ENCODE peak calls at places on chromosomes 13 and 19, in eight cellular contexts. One of them, this sample, is unnamed.

GRCh38 chr13:49995535-49996165 is 1.2 kb upstream of the TRIM13 start:
- DNase-seq in aorta: no peak
- DNase-seq in HT1080: no peak
- DNase-seq in epithelial cell of prostate: no peak
- DNase-seq in NCI-H510A treated with DMSO at 0.1 percent for 48 hours: no peak
- DNase-seq in SW 1271: no peak
- DNase-seq in stimulated activated CD8-positive, alpha-beta memory T cell treated with anti-CD3 and anti-CD28 coated beads, Interleukin-7, amount 100 ng/mL, for 48 hours: no peak
- DNase-seq in RPMI7951: no peak
- DNase-seq in this sample: no peak

GRCh38 chr13:74644239-74644638 is 510.0 kb upstream of the KLF12 start:
- DNase-seq in aorta: no peak
- DNase-seq in HT1080: peak
- DNase-seq in epithelial cell of prostate: no peak
- DNase-seq in NCI-H510A treated with DMSO at 0.1 percent for 48 hours: no peak
- DNase-seq in SW 1271: no peak
- DNase-seq in stimulated activated CD8-positive, alpha-beta memory T cell treated with anti-CD3 and anti-CD28 coated beads, Interleukin-7, amount 100 ng/mL, for 48 hours: no peak
- DNase-seq in RPMI7951: no peak
- DNase-seq in this sample: no peak

GRCh38 chr19:57559404-57560025 is at the start of gene ZNF550:
- DNase-seq in aorta: peak
- DNase-seq in HT1080: peak
- DNase-seq in epithelial cell of prostate: peak
- DNase-seq in NCI-H510A treated with DMSO at 0.1 percent for 48 hours: peak
- DNase-seq in SW 1271: peak
- DNase-seq in stimulated activated CD8-positive, alpha-beta memory T cell treated with anti-CD3 and anti-CD28 coated beads, Interleukin-7, amount 100 ng/mL, for 48 hours: peak
- DNase-seq in RPMI7951: peak
- DNase-seq in this sample: peak

GRCh38 chr19:12983091-12983490 is 12.2 kb upstream of the NFIX start:
- DNase-seq in aorta: no peak
- DNase-seq in HT1080: no peak
- DNase-seq in epithelial cell of prostate: no peak
- DNase-seq in NCI-H510A treated with DMSO at 0.1 percent for 48 hours: no peak
- DNase-seq in SW 1271: no peak
- DNase-seq in stimulated activated CD8-positive, alpha-beta memory T cell treated with anti-CD3 and anti-CD28 coated beads, Interleukin-7, amount 100 ng/mL, for 48 hours: no peak
- DNase-seq in RPMI7951: no peak
- DNase-seq in this sample: no peak

GRCh38 chr19:10251792-10252694 is at the start of gene MRPL4:
- DNase-seq in aorta: peak
- DNase-seq in HT1080: peak
- DNase-seq in epithelial cell of prostate: peak
- DNase-seq in NCI-H510A treated with DMSO at 0.1 percent for 48 hours: peak
- DNase-seq in SW 1271: peak
- DNase-seq in stimulated activated CD8-positive, alpha-beta memory T cell treated with anti-CD3 and anti-CD28 coated beads, Interleukin-7, amount 100 ng/mL, for 48 hours: peak
- DNase-seq in RPMI7951: peak
- DNase-seq in this sample: peak

GRCh38 chr19:5542665-5543064 is 25.1 kb downstream of the TINCR start:
- DNase-seq in aorta: no peak
- DNase-seq in HT1080: no peak
- DNase-seq in epithelial cell of prostate: no peak
- DNase-seq in NCI-H510A treated with DMSO at 0.1 percent for 48 hours: no peak
- DNase-seq in SW 1271: no peak
- DNase-seq in stimulated activated CD8-positive, alpha-beta memory T cell treated with anti-CD3 and anti-CD28 coated beads, Interleukin-7, amount 100 ng/mL, for 48 hours: no peak
- DNase-seq in RPMI7951: no peak
- DNase-seq in this sample: no peak

GRCh38 chr13:111972261-111972780 is 94.6 kb upstream of the SOX1 start:
- DNase-seq in aorta: no peak
- DNase-seq in HT1080: no peak
- DNase-seq in epithelial cell of prostate: no peak
- DNase-seq in NCI-H510A treated with DMSO at 0.1 percent for 48 hours: peak
- DNase-seq in SW 1271: no peak
- DNase-seq in stimulated activated CD8-positive, alpha-beta memory T cell treated with anti-CD3 and anti-CD28 coated beads, Interleukin-7, amount 100 ng/mL, for 48 hours: no peak
- DNase-seq in RPMI7951: no peak
- DNase-seq in this sample: no peak

GRCh38 chr19:3832001-3832400 is 36.8 kb downstream of the ZFR2 start:
- DNase-seq in aorta: no peak
- DNase-seq in HT1080: no peak
- DNase-seq in epithelial cell of prostate: no peak
- DNase-seq in NCI-H510A treated with DMSO at 0.1 percent for 48 hours: no peak
- DNase-seq in SW 1271: no peak
- DNase-seq in stimulated activated CD8-positive, alpha-beta memory T cell treated with anti-CD3 and anti-CD28 coated beads, Interleukin-7, amount 100 ng/mL, for 48 hours: no peak
- DNase-seq in RPMI7951: no peak
- DNase-seq in this sample: no peak

GRCh38 chr19:29843180-29844051 is 31.6 kb downstream of the CCNE1 start:
- DNase-seq in aorta: peak
- DNase-seq in HT1080: no peak
- DNase-seq in epithelial cell of prostate: no peak
- DNase-seq in NCI-H510A treated with DMSO at 0.1 percent for 48 hours: no peak
- DNase-seq in SW 1271: no peak
- DNase-seq in stimulated activated CD8-positive, alpha-beta memory T cell treated with anti-CD3 and anti-CD28 coated beads, Interleukin-7, amount 100 ng/mL, for 48 hours: no peak
- DNase-seq in RPMI7951: peak
- DNase-seq in this sample: peak

This sample was measured in posterior vena cava.